ENCODE peak calls at places on chromosomes 2 and 18, in five cellular contexts. P, S, J, N and L are unnamed samples.

GRCh38 chr2:215900865-215901264 is 112.5 kb downstream of the MREG start:
- DNase-seq in J (no peak), S (no peak), P (no peak), N (no peak), L (no peak)

GRCh38 chr2:177551989-177552413 is 159.4 kb downstream of the AGPS start:
- DNase-seq in S (no peak), J (peak; percentile 54), P (no peak), N (no peak), L (peak; percentile 22)

GRCh38 chr2:53670351-53670750 is 97.3 kb upstream of the CHAC2 start:
- DNase-seq in J (no peak), N (no peak), P (no peak), S (no peak), L (no peak)

GRCh38 chr18:61606068-61606660 is 272.9 kb downstream of the CDH20 start:
- DNase-seq in S (no peak), J (no peak), N (no peak), P (no peak), L (no peak)

GRCh38 chr2:158221055-158222021 is 119.7 kb downstream of the UPP2 start:
- DNase-seq in P (no peak), S (no peak), N (no peak), J (no peak), L (no peak)

GRCh38 chr18:4510709-4511108 is 55.6 kb upstream of the DLGAP1 start:
- DNase-seq in P (no peak), J (no peak), N (no peak), S (no peak), L (no peak)

GRCh38 chr2:64018715-64019082 is 529 bp downstream of the VPS54 start:
- DNase-seq in P (no peak), J (peak; percentile 51), S (no peak), N (no peak), L (peak; percentile 32)

GRCh38 chr18:79576686-79577351 is 102.8 kb upstream of the CTDP1 start:
- DNase-seq in P (no peak), S (no peak), N (no peak), J (peak; percentile 30), L (peak; percentile 23)

GRCh38 chr2:100895402-100895801 is 75.5 kb downstream of the NPAS2 start:
- DNase-seq in S (no peak), J (peak; percentile 72), P (no peak), N (no peak), L (no peak)

GRCh38 chr18:51235011-51235789 is 37.7 kb upstream of the MEX3C start:
- DNase-seq in S (no peak), N (no peak), P (no peak), J (no peak), L (no peak)

GRCh38 chr18:53911200-53911599 is 313.3 kb downstream of the MBD2 start:
- DNase-seq in S (no peak), J (no peak), N (no peak), P (no peak), L (no peak)

GRCh38 chr2:237320801-237321563 is 93.0 kb downstream of the COL6A3 start:
- DNase-seq in N (no peak), J (no peak), P (no peak), S (no peak), L (no peak)

GRCh38 chr2:23422089-23423061 is 37.4 kb downstream of the KLHL29 start:
- DNase-seq in P (no peak), S (no peak), J (no peak), N (no peak), L (peak; percentile 38)

GRCh38 chr2:18834341-18834740 is 245.0 kb upstream of the NT5C1B start:
- DNase-seq in S (no peak), N (no peak), J (no peak), P (no peak), L (no peak)

GRCh38 chr2:31071741-31072140 is 66.5 kb downstream of the GALNT14 start:
- DNase-seq in S (no peak), N (no peak), P (no peak), J (no peak), L (no peak)

GRCh38 chr2:161825429-161825828 is 201.2 kb downstream of the SLC4A10 start:
- DNase-seq in S (no peak), P (no peak), N (no peak), J (no peak), L (no peak)

GRCh38 chr18:39841133-39842041 is 2113.6 kb upstream of the PIK3C3 start:
- DNase-seq in J (peak; percentile 36), P (peak; percentile 8), N (peak; percentile 20), S (peak; percentile 14), L (peak; percentile 72)

GRCh38 chr18:21904856-21905255 is 164.3 kb downstream of the MIB1 start:
- DNase-seq in N (no peak), P (no peak), S (no peak), J (no peak), L (no peak)

GRCh38 chr18:37019157-37019571 is 190.2 kb downstream of the KIAA1328 start:
- DNase-seq in P (no peak), N (peak; percentile 25), J (no peak), S (no peak), L (no peak)

GRCh38 chr2:68391099-68391498 is 26.0 kb downstream of the PLEK start:
- DNase-seq in N (no peak), P (no peak), J (no peak), S (no peak), L (no peak)

GRCh38 chr2:176944998-176945397 is 267.6 kb upstream of the HNRNPA3 start:
- DNase-seq in P (no peak), S (no peak), J (no peak), N (no peak), L (no peak)

GRCh38 chr2:174692256-174692830 is 71.9 kb downstream of the CHRNA1 start:
- DNase-seq in N (no peak), P (no peak), S (no peak), J (no peak), L (no peak)

GRCh38 chr2:174711206-174711605 is 53.1 kb downstream of the CHRNA1 start:
- DNase-seq in S (no peak), N (no peak), J (no peak), P (no peak), L (no peak)

GRCh38 chr18:13223341-13224148 is 5.0 kb downstream of the LDLRAD4 start:
- DNase-seq in S (no peak), P (no peak), J (peak; percentile 53), N (no peak), L (peak; percentile 30)

GRCh38 chr2:160582481-160583161 is 89.0 kb upstream of the RBMS1 start:
- DNase-seq in N (peak; percentile 21), S (peak; percentile 53), P (peak; percentile 66), J (no peak), L (no peak)

GRCh38 chr2:35915261-35915660 is 440.3 kb upstream of the CRIM1 start:
- DNase-seq in P (no peak), S (no peak), N (no peak), J (no peak), L (no peak)

GRCh38 chr2:27708666-27709065 is 45.0 kb downstream of the SLC4A1AP start:
- DNase-seq in S (no peak), N (no peak), P (no peak), J (no peak), L (no peak)

GRCh38 chr18:64103979-64104378 is 44.9 kb downstream of the LINC00305 start:
- DNase-seq in S (no peak), P (no peak), J (no peak), N (no peak), L (no peak)

GRCh38 chr2:227411320-227411989 is 23.7 kb upstream of the SCYGR1 start:
- DNase-seq in N (no peak), P (no peak), S (no peak), J (no peak), L (no peak)

GRCh38 chr2:152200101-152200500 is 24.5 kb upstream of the STAM2 start:
- DNase-seq in J (no peak), P (no peak), N (no peak), S (no peak), L (no peak)

GRCh38 chr2:99975386-99975785 is 167.0 kb downstream of the AFF3 start:
- DNase-seq in J (no peak), P (peak; percentile 40), N (no peak), S (no peak), L (no peak)

GRCh38 chr2:40394597-40394996 is 57.3 kb downstream of the SLC8A1 start:
- DNase-seq in S (no peak), P (no peak), N (no peak), J (no peak), L (no peak)

GRCh38 chr2:108351889-108352288 is 25.9 kb upstream of the SULT1C4 start:
- DNase-seq in S (peak; percentile 22), P (no peak), J (no peak), N (no peak), L (no peak)

GRCh38 chr2:127068351-127068741 is 38.6 kb downstream of the BIN1 start:
- DNase-seq in N (no peak), S (no peak), P (no peak), J (no peak), L (no peak)
- TF ChIP-seq CTCF in N (no peak), S (no peak), P (no peak), J (no peak), L (no peak)

GRCh38 chr2:88214631-88215030 is 44.5 kb downstream of the THNSL2 start:
- DNase-seq in S (no peak), N (no peak), P (no peak), J (no peak), L (no peak)
- TF ChIP-seq CTCF in S (no peak), N (no peak), P (no peak), J (no peak), L (no peak)

DNA sequence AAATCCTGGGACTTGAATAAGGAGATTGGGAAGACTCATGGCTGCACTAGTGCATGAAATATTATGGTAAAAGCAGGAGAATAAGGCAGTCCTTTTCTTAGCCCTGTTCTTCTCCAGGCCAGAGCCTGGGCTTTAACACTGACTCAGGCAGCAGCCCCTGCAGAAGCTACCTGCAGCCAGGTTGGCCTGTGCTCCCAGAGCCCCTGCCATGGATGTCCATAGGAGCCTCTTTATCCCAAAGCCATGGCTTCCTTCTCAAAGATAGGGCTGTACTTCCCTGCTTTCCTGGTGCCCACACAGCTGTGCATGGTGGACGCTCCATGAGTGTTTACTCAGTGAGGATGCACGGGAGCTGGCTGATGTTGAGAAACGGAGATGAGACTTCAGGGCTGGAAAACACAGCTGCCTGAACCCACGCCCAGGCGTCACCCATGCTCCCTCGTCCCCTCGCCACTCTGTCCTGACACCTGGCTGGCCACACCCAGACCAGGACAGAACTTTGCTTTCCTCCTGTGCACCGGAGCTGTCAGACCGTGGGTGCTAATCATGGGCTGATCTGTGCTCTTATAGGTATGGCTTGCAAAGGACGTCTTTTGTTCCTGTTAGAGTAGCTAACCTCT is 135.5 kb downstream of the GLI2 start:
- DNase-seq in S (no peak), P (no peak), J (no peak), N (no peak), L (no peak)
- TF ChIP-seq CTCF in S (no peak), P (no peak), J (no peak), N (no peak), L (no peak)

GRCh38 chr2:153404792-153405191 is 73.8 kb downstream of the RPRM start:
- DNase-seq in S (no peak), J (no peak), P (no peak), N (no peak), L (no peak)

GRCh38 chr2:153405196-153405595 is 73.4 kb downstream of the RPRM start:
- DNase-seq in N (no peak), J (no peak), S (no peak), P (no peak), L (no peak)

GRCh38 chr2:153408708-153409107 is 69.9 kb downstream of the RPRM start:
- DNase-seq in J (no peak), N (no peak), S (no peak), P (no peak), L (no peak)

DNA sequence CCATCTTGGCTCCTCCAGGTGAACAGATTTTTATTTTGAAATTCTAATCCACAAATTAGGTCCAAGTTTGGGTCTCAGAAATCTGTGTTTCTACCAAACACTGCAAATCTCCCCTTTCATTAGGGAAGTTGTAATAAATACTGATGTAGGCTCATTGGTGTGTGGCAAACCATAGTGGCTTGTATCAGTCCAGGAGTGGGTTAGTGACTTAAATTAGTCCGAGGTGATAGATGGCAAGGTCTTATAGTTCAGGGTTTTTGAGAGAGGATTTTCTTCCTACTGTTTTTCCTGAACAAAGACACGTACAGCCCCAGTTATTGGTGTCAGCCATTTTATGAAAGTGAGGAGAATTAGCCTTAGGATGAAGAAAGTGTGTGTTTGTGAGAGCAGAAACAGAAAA is 74.6 kb downstream of the RPRM start:
- DNase-seq in J (no peak), N (no peak), P (no peak), S (no peak), L (no peak)
- TF ChIP-seq CTCF in J (no peak), N (no peak), P (no peak), S (no peak), L (no peak)